ENCODE peak calls at places on chromosomes 4 and X, in four cellular contexts. K is HCT116, W is K562, H is HepG2. O is an unnamed sample. For H3K27me3, the result is how much of the 10 kb centered on the place peaks cover.

GRCh38 chr4:138242076-138242829 is at the start of gene SLC7A11:
- DNase-seq in H (peak), K (peak), W (peak), O (peak)

GRCh38 chr4:8185930-8186329 is 13.2 kb upstream of the SH3TC1 start:
- DNase-seq in K (no peak), W (no peak), H (no peak), O (no peak)

GRCh38 chrX:27910412-27910811 is 70.8 kb downstream of the DCAF8L1 start:
- DNase-seq in W (no peak), H (no peak), K (no peak), O (no peak)

GRCh38 chr4:1532549-1533395 is 126.5 kb upstream of the NKX1-1 start:
- DNase-seq in W (no peak), K (no peak), H (no peak), O (no peak)

GRCh38 chr4:101464596-101464995 is 117.3 kb upstream of the PPP3CA start:
- DNase-seq in W (no peak), K (no peak), H (no peak), O (no peak)

GRCh38 chr4:14916554-14917304 is 85.6 kb upstream of the CPEB2 start:
- DNase-seq in H (peak), W (no peak), K (peak), O (no peak)

GRCh38 chr4:159006202-159006601 is 96.7 kb upstream of the RAPGEF2 start:
- DNase-seq in H (peak), W (no peak), K (peak), O (peak)

GRCh38 chrX:113384628-113385027 is 544.0 kb upstream of the AMOT start:
- DNase-seq in H (no peak), K (no peak), W (no peak), O (no peak)

GRCh38 chr4:184100297-184100885 is 117.3 kb downstream of the ENPP6 start:
- DNase-seq in H (no peak), K (peak), W (peak), O (no peak)

GRCh38 chrX:20378291-20378920 is 111.7 kb upstream of the RPS6KA3 start:
- DNase-seq in H (no peak), K (no peak), W (no peak), O (no peak)

GRCh38 chrX:10904220-10904619 is 206.9 kb upstream of the HCCS start:
- DNase-seq in H (no peak), W (no peak), K (no peak), O (no peak)

GRCh38 chrX:43333543-43333942 is 322.6 kb upstream of the MAOA start:
- DNase-seq in H (peak), K (no peak), W (no peak), O (no peak)

GRCh38 chr4:38188631-38189101 is 228.5 kb downstream of the PTTG2 start:
- DNase-seq in K (peak), W (no peak), H (no peak), O (no peak)

GRCh38 chr4:20698382-20698781 is 1.9 kb upstream of the PACRGL start:
- DNase-seq in K (no peak), H (no peak), W (no peak), O (no peak)

GRCh38 chrX:149650162-149650561 is 18.6 kb upstream of the TMEM185A start:
- DNase-seq in H (no peak), W (no peak), K (no peak), O (no peak)

GRCh38 chr4:4866833-4867744 is 7.6 kb downstream of the MSX1 start:
- DNase-seq in W (peak), K (no peak), H (no peak), O (no peak)

GRCh38 chrX:150155396-150156048 is 207.6 kb upstream of the MAMLD1 start:
- DNase-seq in W (no peak), K (no peak), H (no peak), O (no peak)

GRCh38 chrX:17740137-17741122 is 3.1 kb downstream of the SCML1 start:
- DNase-seq in K (no peak), W (no peak), H (no peak), O (no peak)

GRCh38 chrX:133523094-133523493 is 107.8 kb upstream of the GPC4 start:
- DNase-seq in K (no peak), W (no peak), H (no peak), O (no peak)

GRCh38 chrX:130216312-130216711 is 44.5 kb downstream of the RAB33A start:
- DNase-seq in K (no peak), H (no peak), W (no peak), O (no peak)

GRCh38 chr4:164959896-164960295 is 17.6 kb downstream of the TRIM61 start:
- DNase-seq in K (no peak), W (no peak), H (no peak), O (no peak)

GRCh38 chr4:14387647-14388046 is 614.6 kb upstream of the CPEB2 start:
- DNase-seq in H (no peak), W (no peak), K (no peak), O (no peak)

GRCh38 chrX:80749404-80749803 is 60.3 kb downstream of the BRWD3 start:
- DNase-seq in W (no peak), K (no peak), H (no peak), O (no peak)

GRCh38 chr4:89000844-89001360 is 56.1 kb downstream of the FAM13A start:
- DNase-seq in H (peak), K (no peak), W (no peak), O (no peak)

GRCh38 chrX:19746919-19747671 is 140.3 kb downstream of the SH3KBP1 start:
- DNase-seq in H (peak), W (no peak), K (no peak), O (peak)

GRCh38 chr4:137677851-137678250 is 145.6 kb upstream of the PCDH18 start:
- DNase-seq in W (no peak), K (no peak), H (no peak), O (no peak)

GRCh38 chr4:1752284-1753041 is 31.1 kb downstream of the TACC3 start:
- DNase-seq in W (peak), K (no peak), H (peak), O (no peak)

GRCh38 chr4:35151816-35152572 is 1092.3 kb downstream of the ARAP2 start:
- DNase-seq in W (peak), K (peak), H (peak), O (peak)

GRCh38 chr4:38621004-38621684 is 42.9 kb upstream of the KLF3 start:
- DNase-seq in W (peak), H (peak), K (peak), O (no peak)

GRCh38 chrX:30301977-30302376 is 7.2 kb downstream of the NR0B1 start:
- DNase-seq in H (no peak), W (no peak), K (no peak), O (no peak)

GRCh38 chrX:30301203-30301602 is 8.0 kb downstream of the NR0B1 start:
- DNase-seq in H (no peak), W (no peak), K (no peak), O (no peak)

GRCh38 chrX:30307466-30307865 is 1.7 kb downstream of the NR0B1 start:
- DNase-seq in H (no peak), W (no peak), K (no peak), O (no peak)

GRCh38 chrX:30304866-30305265 is 4.3 kb downstream of the NR0B1 start:
- DNase-seq in W (no peak), H (no peak), K (no peak), O (no peak)

GRCh38 chrX:30302957-30303356 is 6.2 kb downstream of the NR0B1 start:
- DNase-seq in K (no peak), W (no peak), H (no peak), O (no peak)
- TF ChIP-seq ZNF274 in K (no peak), W (no peak), H (no peak), O (no peak)

GRCh38 chrX:143206961-143207360 is 181.2 kb downstream of the SPANXN4 start:
- DNase-seq in H (no peak), K (no peak), W (no peak), O (no peak)
- H3K27me3 ChIP-seq in H (under half), K (under half), W (under half), O (under half)

DNA sequence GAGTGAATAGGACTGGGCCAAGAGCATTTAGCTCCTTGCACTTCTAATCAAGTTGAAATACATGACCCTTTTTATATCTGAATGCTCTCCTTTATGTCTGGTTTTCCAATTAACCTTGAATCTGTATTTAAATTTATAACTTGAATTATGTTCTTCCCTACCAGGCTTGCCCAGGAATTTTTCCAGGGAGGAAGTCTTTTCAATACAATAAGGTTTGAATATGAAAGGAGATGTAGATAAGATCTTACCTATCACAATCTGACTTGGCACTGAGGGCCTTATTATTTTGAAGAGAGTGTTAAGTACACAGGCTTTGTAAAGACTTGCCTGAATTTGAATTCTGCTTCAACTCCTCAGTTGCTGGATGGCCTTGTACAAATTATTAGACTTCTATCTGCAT is 555.7 kb downstream of the PCDH7 start:
- DNase-seq in W (no peak), H (no peak), K (no peak), O (peak)
- TF ChIP-seq ZNF274 in W (no peak), H (no peak), K (no peak), O (no peak)

DNA sequence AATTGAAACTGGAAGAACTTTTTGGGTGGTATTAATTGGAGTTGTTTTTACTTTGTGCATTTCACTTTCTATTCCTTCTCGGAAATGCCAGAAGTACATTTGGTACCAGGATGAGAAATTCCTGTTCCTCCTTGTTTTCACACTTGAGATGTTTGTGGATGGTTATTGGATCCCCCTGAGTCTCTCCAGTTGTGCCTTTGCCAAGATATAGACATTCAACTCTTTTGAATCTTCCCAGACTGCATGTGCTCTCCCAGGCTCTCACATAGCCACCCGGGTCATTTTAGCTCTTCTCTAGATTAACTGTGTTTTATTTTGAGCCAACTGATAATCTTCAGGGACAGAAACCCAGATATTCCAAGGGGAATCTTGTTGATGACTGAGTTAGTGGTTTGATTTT is 120.5 kb downstream of the AFF1 start:
- DNase-seq in K (no peak), W (no peak), H (no peak), O (no peak)
- H3K27me3 ChIP-seq in K (under half), W (under half), H (under half), O (under half)

GRCh38 chrX:118226060-118226428 is 109.4 kb upstream of the KLHL13 start:
- DNase-seq in W (no peak), K (no peak), H (peak), O (no peak)
- TF ChIP-seq ZNF274 in W (no peak), K (no peak), H (no peak), O (no peak)

GRCh38 chrX:120819126-120819525 is 56.5 kb downstream of the CT47B1 start:
- DNase-seq in K (no peak), H (no peak), W (no peak), O (no peak)

GRCh38 chrX:120823554-120823953 is 52.1 kb downstream of the CT47B1 start:
- DNase-seq in H (no peak), K (no peak), W (no peak), O (no peak)

DNA sequence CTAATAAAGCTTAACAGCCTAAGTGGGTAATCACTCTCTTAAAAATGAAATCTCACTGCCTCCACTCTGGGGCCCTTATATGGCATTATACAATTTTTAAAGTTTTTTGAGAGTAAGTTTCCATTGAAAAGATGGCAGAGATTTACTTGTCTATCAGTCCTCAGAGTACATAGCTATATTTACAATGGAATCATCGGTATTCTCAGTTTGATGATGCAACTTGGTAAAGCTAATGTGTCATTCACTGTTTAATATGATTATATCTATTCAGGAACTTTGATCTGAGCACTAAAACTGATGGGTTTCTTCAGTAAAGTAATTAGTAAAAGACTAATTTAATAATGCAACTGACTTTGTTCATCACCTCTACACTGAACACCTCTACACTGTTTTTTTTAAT is 51.6 kb downstream of the CT47B1 start:
- DNase-seq in W (no peak), H (no peak), K (no peak), O (no peak)
- H3K27me3 ChIP-seq in W (under half), H (under half), K (under half), O (half or more)